ENCODE peak calls at places on chromosomes 12 and 14, in nine cellular contexts. R is A549, V is lower lobe of right lung, K is heart left ventricle, D is kidney, Y is lung, O is aorta, Z is BE2C, S is ovary. I is an unnamed sample. For H3K9me3 and H3K4me1, the result is how much of the 10 kb centered on the place peaks cover.

GRCh38 chr14:28381656-28382055 is 384.9 kb upstream of the FOXG1 start:
- DNase-seq in R (peak), O (no peak), Y (no peak), K (no peak), S (no peak), Z (no peak), D (no peak), V (no peak), I (no peak)

GRCh38 chr12:26606911-26607310 is 226.1 kb downstream of the ITPR2 start:
- DNase-seq in S (no peak), D (no peak), R (no peak), Z (no peak), Y (no peak), V (no peak), O (no peak), K (no peak), I (no peak)

GRCh38 chr12:25469861-25470260 is 83.2 kb downstream of the LMNTD1 start:
- DNase-seq in K (no peak), Z (no peak), S (no peak), D (no peak), Y (no peak), R (no peak), V (no peak), O (no peak), I (no peak)

GRCh38 chr14:73272393-73272792 is 35.1 kb downstream of the PAPLN start:
- DNase-seq in V (no peak), Y (no peak), Z (no peak), D (no peak), S (no peak), K (no peak), R (no peak), O (no peak), I (no peak)

GRCh38 chr12:101795013-101795412 is 35.7 kb downstream of the GNPTAB start:
- DNase-seq in Y (no peak), O (no peak), K (no peak), R (no peak), D (no peak), S (no peak), V (no peak), Z (no peak), I (no peak)

GRCh38 chr14:21106191-21106505 is 5.3 kb downstream of the TMEM253 start:
- DNase-seq in O (no peak), D (no peak), K (no peak), V (no peak), Z (peak), S (no peak), Y (no peak), R (peak), I (no peak)

GRCh38 chr12:6560501-6561205 is 4.8 kb upstream of the IFFO1 start:
- DNase-seq in Z (no peak), S (peak), Y (no peak), K (no peak), D (peak), V (no peak), O (no peak), R (no peak), I (no peak)

GRCh38 chr12:101021911-101022388 is 188.1 kb downstream of the SLC5A8 start:
- DNase-seq in S (no peak), O (no peak), Y (no peak), K (no peak), Z (no peak), R (peak), D (no peak), V (no peak), I (no peak)

GRCh38 chr12:104057771-104058197 is 6.5 kb upstream of the HCFC2 start:
- DNase-seq in D (no peak), Y (no peak), V (no peak), K (no peak), O (no peak), R (peak), S (no peak), Z (peak), I (no peak)

GRCh38 chr14:69771136-69771535 is 4.2 kb downstream of the SRSF5 start:
- DNase-seq in O (no peak), Y (no peak), R (no peak), K (no peak), Z (no peak), V (no peak), S (no peak), D (peak), I (no peak)

GRCh38 chr14:98189521-98189920 is 1082.5 kb downstream of the BCL11B start:
- DNase-seq in S (no peak), Y (no peak), R (no peak), Z (no peak), O (no peak), D (no peak), K (no peak), V (no peak), I (no peak)

GRCh38 chr12:65828711-65829339 is 4.5 kb downstream of the HMGA2 start:
- DNase-seq in O (no peak), V (no peak), D (no peak), K (no peak), S (no peak), Z (no peak), R (no peak), Y (no peak), I (no peak)

GRCh38 chr12:20350495-20350894 is 17.8 kb upstream of the PDE3A start:
- DNase-seq in K (no peak), O (no peak), Z (no peak), D (no peak), V (no peak), Y (no peak), S (no peak), R (peak), I (no peak)

GRCh38 chr12:120012067-120012621 is 23.1 kb downstream of the BICDL1 start:
- DNase-seq in D (no peak), O (no peak), V (no peak), Z (peak), K (no peak), Y (no peak), R (peak), S (no peak), I (no peak)

GRCh38 chr12:570949-571794 is 92.1 kb downstream of the NINJ2 start:
- DNase-seq in D (peak), V (peak), Z (no peak), S (peak), K (peak), O (peak), Y (peak), R (peak), I (peak)

GRCh38 chr14:65656554-65656953 is 244.0 kb downstream of the FUT8 start:
- DNase-seq in S (no peak), Y (no peak), D (no peak), Z (no peak), V (no peak), O (no peak), K (no peak), R (no peak), I (no peak)

DNA sequence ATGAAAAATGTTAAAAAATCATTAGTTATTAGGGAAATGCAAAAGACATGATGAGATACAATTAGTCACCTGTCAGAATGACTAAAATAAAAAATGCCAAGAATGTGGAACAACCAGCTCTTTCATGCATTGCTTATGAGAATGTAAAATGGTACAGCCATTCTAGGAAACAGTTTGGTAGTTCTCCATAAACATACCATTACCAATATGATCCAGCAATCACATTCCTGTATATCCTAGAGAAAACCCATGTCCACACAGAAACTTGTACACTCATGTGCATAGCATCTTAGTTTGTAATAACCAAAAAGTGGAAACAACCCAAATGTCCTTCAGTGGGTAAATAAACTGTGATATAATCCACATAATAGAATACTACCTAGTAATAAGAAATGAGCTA is 245.7 kb downstream of the FUT8 start:
- DNase-seq in K (no peak), V (no peak), Y (no peak), O (no peak), D (no peak), Z (no peak), R (no peak), S (no peak), I (no peak)
- H3K9me3 ChIP-seq in K (under half), V (under half), Y (under half), O (under half), D (under half), Z (under half), R (under half), S (under half), I (under half)

GRCh38 chr12:57752668-57753000 is 524 bp upstream of the CDK4 start:
- DNase-seq in O (no peak), Z (no peak), S (no peak), D (no peak), R (no peak), K (no peak), V (no peak), Y (no peak), I (no peak)

GRCh38 chr12:57755194-57755453 is 221 bp downstream of the MARCHF9 start:
- DNase-seq in D (peak), Y (no peak), Z (no peak), S (peak), V (no peak), O (no peak), R (no peak), K (no peak), I (no peak)

GRCh38 chr12:57753938-57754337 is 965 bp upstream of the MARCHF9 start:
- DNase-seq in O (no peak), Z (no peak), Y (no peak), K (no peak), V (no peak), S (no peak), D (no peak), R (no peak), I (no peak)

GRCh38 chr12:57755454-57756372 is 810 bp downstream of the MARCHF9 start:
- DNase-seq in Z (no peak), S (peak), K (no peak), Y (no peak), D (peak), O (no peak), R (no peak), V (peak), I (peak)

DNA sequence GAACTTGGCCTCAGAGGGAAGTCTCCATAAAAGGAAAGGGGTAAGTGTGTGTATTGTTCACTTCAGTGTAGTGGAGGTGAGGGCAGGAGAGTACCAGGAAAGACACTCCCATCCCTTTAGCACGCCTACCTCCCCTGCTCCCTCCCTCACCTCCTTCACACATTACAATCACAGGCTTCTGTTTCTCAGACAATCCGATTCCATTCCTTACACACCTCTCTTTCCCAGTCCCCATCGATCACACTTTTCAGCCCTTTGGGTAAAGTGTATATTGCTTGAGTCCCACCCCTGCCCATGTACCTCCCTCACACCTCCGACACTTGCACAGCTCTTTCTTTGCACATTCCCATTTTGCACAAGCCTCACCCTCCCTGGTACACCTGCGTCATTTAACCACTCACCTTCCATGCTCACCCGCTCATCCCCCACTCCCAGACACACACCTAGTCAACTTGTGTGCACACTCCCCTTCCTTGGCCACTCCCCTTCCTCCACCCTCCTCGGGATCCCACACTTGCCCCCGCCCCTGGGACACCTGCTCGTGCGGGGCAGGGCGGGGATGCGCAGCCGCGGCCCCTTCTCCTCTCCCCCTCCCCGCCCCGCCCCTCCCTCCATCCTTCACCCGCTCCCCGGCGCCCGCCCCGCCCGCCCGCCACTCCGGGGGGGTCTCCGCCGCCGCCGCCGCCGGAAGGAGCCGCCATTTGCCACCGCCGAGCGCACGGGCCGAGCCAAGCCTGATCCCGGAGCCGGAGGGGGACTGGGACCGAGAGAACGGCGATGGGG is at the start of gene MARCHF9:
- DNase-seq in S (peak), D (peak), V (peak), O (peak), Z (peak), Y (peak), K (peak), R (peak), I (peak)
- H3K4me1 ChIP-seq in S (under half), D (under half), V (half or more), O (under half), Z (under half), Y (under half), K (under half), R (under half), I (under half)

GRCh38 chr12:93877446-93877845 is 200.3 kb downstream of the CRADD start:
- DNase-seq in D (no peak), S (no peak), K (no peak), Y (peak), O (no peak), R (no peak), Z (no peak), V (no peak), I (no peak)
- H3K9me3 ChIP-seq in D (under half), S (under half), K (under half), Y (under half), O (under half), R (under half), Z (under half), V (under half), I (under half)

GRCh38 chr12:123065666-123066457 is 85.0 kb downstream of the PITPNM2 start:
- DNase-seq in Y (no peak), V (no peak), D (peak), O (no peak), R (no peak), K (no peak), Z (no peak), S (no peak), I (peak)
- H3K4me1 ChIP-seq in Y (under half), V (half or more), D (half or more), O (under half), R (under half), K (half or more), Z (under half), S (half or more), I (half or more)

DNA sequence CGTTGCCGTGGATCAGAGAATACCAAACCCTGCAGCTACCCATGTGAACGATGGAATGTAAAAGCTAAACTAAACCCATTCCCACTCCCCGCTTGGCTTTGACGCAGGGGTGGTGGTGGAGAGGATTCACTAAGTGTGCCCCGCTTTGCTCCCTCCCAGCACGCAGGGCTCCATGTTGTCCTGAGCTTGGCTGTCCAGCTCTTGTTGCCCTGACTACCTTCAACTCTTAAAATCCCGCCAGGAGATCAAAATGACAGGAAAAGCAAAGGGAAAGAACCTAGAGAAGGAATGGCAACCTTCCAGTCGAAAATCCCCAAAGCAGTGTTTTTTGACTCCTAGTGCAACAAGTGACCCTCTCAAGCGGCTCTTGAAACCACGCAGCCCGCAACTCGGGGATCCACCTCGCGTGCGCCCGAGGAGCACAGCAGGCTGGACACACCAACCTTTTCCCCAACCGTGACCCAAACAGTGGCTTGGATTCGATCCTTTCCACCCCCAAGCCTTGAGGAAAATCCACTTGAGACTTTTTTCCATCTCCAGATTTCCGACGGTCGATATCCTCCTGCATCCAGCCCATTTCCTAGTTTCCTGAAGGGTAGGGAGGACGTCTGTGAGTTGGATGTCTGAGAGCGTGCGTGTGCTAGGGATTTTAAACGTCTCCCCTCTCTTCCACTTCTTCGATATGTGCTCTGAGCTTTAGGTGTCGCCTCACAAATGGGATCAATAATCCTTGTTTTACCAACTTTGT is 1.4 kb downstream of the SYT10 start:
- DNase-seq in Y (no peak), R (no peak), K (no peak), S (no peak), D (no peak), V (no peak), Z (no peak), O (no peak), I (no peak)
- H3K9me3 ChIP-seq in Y (under half), R (under half), K (under half), S (under half), D (under half), V (under half), Z (under half), O (under half), I (under half)

GRCh38 chr14:103102689-103103260 is 8.2 kb downstream of the EXOC3L4 start:
- DNase-seq in D (peak), Z (no peak), V (no peak), O (no peak), S (no peak), K (no peak), Y (no peak), R (no peak), I (no peak)
- H3K4me1 ChIP-seq in D (under half), Z (under half), V (under half), O (under half), S (under half), K (under half), Y (under half), R (half or more), I (under half)

GRCh38 chr14:105908481-105908911 is 382.1 kb downstream of the TMEM121 start:
- DNase-seq in D (peak), Y (no peak), O (peak), S (no peak), V (no peak), R (no peak), K (no peak), Z (peak), I (no peak)
- H3K9me3 ChIP-seq in D (under half), Y (under half), O (under half), S (under half), V (under half), R (under half), K (under half), Z (under half), I (under half)

DNA sequence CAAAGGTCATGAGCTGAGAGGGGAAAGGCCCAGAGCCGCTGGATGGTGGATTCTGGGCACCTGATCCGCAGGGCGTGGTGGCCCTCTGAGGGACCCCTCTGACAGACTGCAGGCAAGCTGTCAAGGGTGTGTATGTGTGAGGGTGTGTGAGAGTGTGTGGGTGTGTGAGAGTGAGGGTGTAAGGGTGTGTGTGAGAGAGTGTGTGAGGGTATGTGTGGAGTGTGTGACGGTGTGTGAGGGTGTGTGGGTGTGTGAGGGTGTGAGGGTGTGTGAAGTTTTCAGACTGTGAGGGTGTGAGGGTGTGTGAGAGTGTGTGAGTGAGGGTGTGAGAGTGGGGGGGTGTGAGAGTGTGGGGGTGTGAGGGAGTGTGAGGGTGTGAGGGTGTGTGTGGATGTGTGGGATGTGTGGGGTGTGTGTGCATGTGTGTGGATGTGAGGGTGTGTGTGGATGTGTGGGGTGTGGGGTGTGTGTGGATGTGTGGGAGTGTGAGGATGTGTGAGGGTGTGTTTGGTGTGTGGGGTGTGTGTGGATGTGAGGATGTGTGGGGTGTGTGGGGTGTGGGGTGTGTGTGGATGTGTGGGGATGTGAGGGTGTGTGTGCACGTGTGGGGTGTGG is 156.7 kb downstream of the TMEM121 start:
- DNase-seq in S (no peak), V (no peak), Z (no peak), O (no peak), K (no peak), D (peak), Y (no peak), R (no peak), I (no peak)
- H3K4me1 ChIP-seq in S (under half), V (under half), Z (under half), O (under half), K (under half), D (under half), Y (under half), R (under half), I (under half)

GRCh38 chr12:34599530-34600513 is 577.5 kb downstream of the ALG10 start:
- DNase-seq in Y (peak), S (peak), O (peak), R (no peak), K (no peak), D (peak), V (no peak), Z (no peak), I (no peak)
- H3K9me3 ChIP-seq in Y (half or more), S (under half), O (under half), R (under half), K (under half), D (under half), V (under half), Z (under half), I (under half)

GRCh38 chr12:22562187-22563028 is 18.1 kb upstream of the C2CD5 start:
- DNase-seq in S (no peak), R (no peak), Z (no peak), V (no peak), K (no peak), D (no peak), Y (no peak), O (no peak), I (no peak)
- H3K4me1 ChIP-seq in S (under half), R (under half), Z (under half), V (under half), K (under half), D (under half), Y (under half), O (under half), I (under half)

I was measured in psoas muscle.